ENCODE peak calls at places on chromosomes 12 and 14, in seven cellular contexts. A is breast epithelium, T is lung, I is iPS DF 6.9, C is uterus, G is right lobe of liver, V is cardiac muscle cell. B is an unnamed sample. For H3K36me3 and H3K4me1, the result is how much of the 10 kb centered on the place peaks cover.

GRCh38 chr12:2248087-2248900 is 195.5 kb downstream of the CACNA1C start:
- DNase-seq in A (no peak), T (no peak), I (no peak), C (no peak), G (no peak), V (no peak), B (no peak)

GRCh38 chr14:91406451-91406850 is 11.2 kb downstream of the CCDC88C start:
- DNase-seq in A (no peak), T (no peak), I (no peak), C (no peak), G (no peak), V (no peak), B (no peak)

GRCh38 chr12:53696285-53696654 is 20.4 kb upstream of the ATP5MC2 start:
- DNase-seq in A (peak), T (peak), I (peak), C (peak), G (peak), V (peak), B (no peak)

GRCh38 chr14:103123634-103124500 is 606 bp downstream of the TNFAIP2 start:
- DNase-seq in A (no peak), T (peak), I (no peak), C (peak), G (peak), V (peak), B (no peak)

GRCh38 chr14:47044841-47045240 is 393.3 kb upstream of the RPL10L start:
- DNase-seq in A (no peak), T (peak), I (peak), C (no peak), G (no peak), V (no peak), B (no peak)

GRCh38 chr14:53468876-53469275 is 315.8 kb upstream of the DDHD1 start:
- DNase-seq in A (no peak), T (no peak), I (no peak), C (no peak), G (no peak), V (no peak), B (no peak)

GRCh38 chr12:68675098-68675842 is 11.5 kb upstream of the NUP107 start:
- DNase-seq in A (no peak), T (no peak), I (no peak), C (no peak), G (no peak), V (no peak), B (peak)

GRCh38 chr12:96364092-96364700 is 36.0 kb downstream of the CDK17 start:
- DNase-seq in A (no peak), T (no peak), I (no peak), C (no peak), G (no peak), V (no peak), B (no peak)

GRCh38 chr12:105814283-105814682 is 324.5 kb downstream of the NUAK1 start:
- DNase-seq in A (no peak), T (no peak), I (no peak), C (no peak), G (no peak), V (no peak), B (no peak)

GRCh38 chr12:98156697-98157096 is 358.7 kb upstream of the TMPO start:
- DNase-seq in A (no peak), T (no peak), I (no peak), C (no peak), G (no peak), V (no peak), B (no peak)

GRCh38 chr14:23237772-23238594 is at the start of gene RNF212B:
- DNase-seq in A (peak), T (peak), I (peak), C (peak), G (peak), V (peak), B (peak)

GRCh38 chr14:38716871-38717270 is 386.2 kb downstream of the SEC23A start:
- DNase-seq in A (no peak), T (no peak), I (no peak), C (no peak), G (no peak), V (no peak), B (no peak)

GRCh38 chr14:55129428-55130193 is 559 bp downstream of the LGALS3 start:
- DNase-seq in A (peak), T (peak), I (no peak), C (peak), G (peak), V (peak), B (peak)

GRCh38 chr12:13085968-13086686 is 17.3 kb downstream of the GSG1 start:
- DNase-seq in A (no peak), T (no peak), I (no peak), C (no peak), G (no peak), V (peak), B (no peak)

GRCh38 chr14:36996133-36996856 is 176.1 kb downstream of the SLC25A21 start:
- DNase-seq in A (no peak), T (no peak), I (no peak), C (no peak), G (no peak), V (no peak), B (no peak)

GRCh38 chr12:62865090-62865489 is 69.9 kb downstream of the PPM1H start:
- DNase-seq in A (no peak), T (no peak), I (no peak), C (no peak), G (no peak), V (no peak), B (no peak)

DNA sequence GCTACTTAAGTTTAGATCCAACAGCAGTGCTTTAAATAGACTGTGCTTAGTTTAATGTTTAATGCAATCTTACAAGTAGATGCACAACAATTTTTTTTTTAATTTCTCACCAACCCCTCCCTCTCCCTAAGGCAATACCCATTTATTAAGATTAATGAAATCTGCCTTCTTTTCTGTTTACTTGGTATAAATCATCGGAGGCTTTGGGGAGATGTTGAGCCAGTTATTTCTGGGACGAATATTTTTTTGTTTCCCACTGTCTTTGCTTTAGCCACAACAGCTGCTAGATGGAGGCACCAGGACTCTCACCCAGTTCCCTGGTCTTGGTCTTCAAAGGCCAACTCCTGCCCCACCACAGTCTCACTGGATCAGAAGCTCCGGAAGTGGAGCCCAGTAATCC is 113.4 kb downstream of the PLXNC1 start:
- DNase-seq in A (no peak), T (no peak), I (no peak), C (no peak), G (no peak), V (no peak), B (no peak)
- H3K27ac ChIP-seq in A (peak), T (peak), I (no peak), C (peak), G (peak), V (no peak), B (no peak)

DNA sequence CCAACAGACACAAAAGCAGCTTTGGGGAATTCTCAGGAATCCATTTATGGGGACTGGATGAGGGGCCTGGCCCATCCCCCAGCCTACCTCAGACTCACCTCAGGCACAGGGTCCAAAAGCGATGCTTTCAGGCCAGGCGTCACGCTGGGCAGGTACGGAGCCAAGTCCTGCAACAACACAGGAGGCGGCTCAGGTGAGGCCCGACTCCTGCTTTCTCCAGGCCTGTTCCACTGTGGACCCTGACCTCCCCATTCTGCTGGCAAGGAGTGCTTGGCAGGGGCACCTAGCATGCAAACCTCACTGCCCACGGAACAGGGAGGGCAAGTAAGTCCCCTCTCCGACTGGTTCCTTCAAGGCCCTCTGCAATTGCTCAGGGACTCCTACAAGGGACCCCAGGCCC is 28.6 kb upstream of the RAB35 start:
- DNase-seq in A (no peak), T (no peak), I (no peak), C (no peak), G (peak), V (no peak), B (no peak)
- H3K36me3 ChIP-seq in A (under half), T (half or more), I (half or more), C (under half), G (half or more), V (half or more), B (half or more)

DNA sequence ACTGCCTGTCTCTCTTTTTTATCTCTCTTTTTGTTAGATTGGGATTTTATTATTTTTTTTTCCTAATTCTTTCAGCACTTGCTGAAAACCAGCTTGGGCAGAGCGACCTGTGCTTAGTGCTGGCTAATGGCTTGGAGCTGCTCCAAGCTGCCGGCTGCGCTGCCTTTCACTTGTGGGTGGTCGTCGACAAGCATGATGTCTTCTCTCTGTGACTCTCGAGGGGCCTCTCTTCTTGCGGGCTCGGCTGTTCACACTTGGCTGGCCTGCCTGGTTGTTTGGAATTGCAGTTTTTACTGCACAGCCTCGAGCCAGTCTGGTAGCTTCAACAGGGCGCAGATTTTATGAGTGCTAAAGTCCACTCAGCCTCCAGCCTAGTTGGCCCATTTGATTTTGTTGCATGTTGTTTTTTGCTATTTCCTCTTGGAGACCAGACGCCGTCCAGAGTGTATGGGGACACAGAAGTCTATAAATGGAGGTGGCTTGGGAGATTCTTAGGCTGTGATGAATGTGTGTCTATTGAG is 18.6 kb downstream of the TPCN1 start:
- DNase-seq in A (no peak), T (no peak), I (no peak), C (no peak), G (peak), V (no peak), B (no peak)
- H3K4me1 ChIP-seq in A (under half), T (under half), I (under half), C (under half), G (half or more), V (under half), B (under half)

GRCh38 chr12:111643428-111643826 is 42.3 kb downstream of the BRAP start:
- DNase-seq in A (no peak), T (no peak), I (no peak), C (peak), G (peak), V (peak), B (no peak)

GRCh38 chr12:111640498-111640897 is 41.4 kb upstream of the ATXN2 start:
- DNase-seq in A (no peak), T (no peak), I (no peak), C (no peak), G (no peak), V (no peak), B (no peak)

GRCh38 chr12:111650912-111651311 is 34.8 kb downstream of the BRAP start:
- DNase-seq in A (no peak), T (no peak), I (no peak), C (no peak), G (no peak), V (no peak), B (no peak)

GRCh38 chr12:111642681-111643427 is 42.9 kb downstream of the BRAP start:
- DNase-seq in A (no peak), T (no peak), I (no peak), C (no peak), G (no peak), V (peak), B (no peak)

DNA sequence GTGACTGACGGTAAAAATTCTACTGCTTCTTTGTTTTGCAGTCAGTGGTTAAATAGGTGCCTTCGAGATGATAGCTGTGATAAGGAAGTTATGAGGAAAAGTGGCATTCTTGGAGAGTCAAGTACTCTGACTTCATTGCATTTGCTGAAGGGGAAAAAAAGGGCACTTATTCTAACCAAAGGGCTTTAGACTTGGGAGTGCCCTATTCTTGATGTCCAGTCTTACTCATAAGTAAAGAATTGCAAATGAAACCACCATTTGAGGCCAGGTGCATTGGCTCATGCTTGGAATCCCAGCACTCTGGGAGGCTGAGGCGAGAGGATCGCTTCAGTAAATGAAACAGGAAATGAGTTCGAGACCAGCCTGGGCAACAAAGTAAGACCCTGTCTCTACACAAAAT is 40.3 kb downstream of the BRAP start:
- DNase-seq in A (no peak), T (peak), I (no peak), C (no peak), G (no peak), V (no peak), B (no peak)
- H3K27ac ChIP-seq in A (no peak), T (peak), I (no peak), C (no peak), G (no peak), V (no peak), B (no peak)

DNA sequence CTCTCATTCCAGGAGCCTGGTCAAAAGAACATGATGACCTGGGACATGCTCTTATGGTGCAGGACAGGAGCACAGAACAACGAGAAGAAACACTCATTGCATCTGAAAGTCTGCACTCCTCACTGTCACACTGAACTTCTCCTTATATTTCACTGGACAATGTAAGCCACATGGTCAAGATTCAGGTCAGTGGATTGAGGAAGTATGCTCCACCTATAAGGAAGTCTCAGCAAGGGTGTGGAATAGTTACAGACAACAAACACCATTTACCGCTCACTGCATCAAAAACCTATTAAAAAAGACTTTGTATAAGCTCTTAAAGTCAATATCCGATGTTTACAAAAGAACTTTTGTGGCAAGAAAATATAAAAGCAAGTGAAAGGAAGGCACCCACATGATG is 153.1 kb upstream of the FOXG1 start:
- DNase-seq in A (no peak), T (no peak), I (no peak), C (no peak), G (no peak), V (no peak), B (no peak)
- H3K36me3 ChIP-seq in A (under half), T (under half), I (under half), C (under half), G (under half), V (under half), B (under half)

GRCh38 chr12:132500137-132500855 is 10.3 kb downstream of the FBRSL1 start:
- DNase-seq in A (no peak), T (no peak), I (no peak), C (no peak), G (no peak), V (no peak), B (no peak)
- H3K4me1 ChIP-seq in A (under half), T (under half), I (under half), C (under half), G (half or more), V (under half), B (half or more)

DNA sequence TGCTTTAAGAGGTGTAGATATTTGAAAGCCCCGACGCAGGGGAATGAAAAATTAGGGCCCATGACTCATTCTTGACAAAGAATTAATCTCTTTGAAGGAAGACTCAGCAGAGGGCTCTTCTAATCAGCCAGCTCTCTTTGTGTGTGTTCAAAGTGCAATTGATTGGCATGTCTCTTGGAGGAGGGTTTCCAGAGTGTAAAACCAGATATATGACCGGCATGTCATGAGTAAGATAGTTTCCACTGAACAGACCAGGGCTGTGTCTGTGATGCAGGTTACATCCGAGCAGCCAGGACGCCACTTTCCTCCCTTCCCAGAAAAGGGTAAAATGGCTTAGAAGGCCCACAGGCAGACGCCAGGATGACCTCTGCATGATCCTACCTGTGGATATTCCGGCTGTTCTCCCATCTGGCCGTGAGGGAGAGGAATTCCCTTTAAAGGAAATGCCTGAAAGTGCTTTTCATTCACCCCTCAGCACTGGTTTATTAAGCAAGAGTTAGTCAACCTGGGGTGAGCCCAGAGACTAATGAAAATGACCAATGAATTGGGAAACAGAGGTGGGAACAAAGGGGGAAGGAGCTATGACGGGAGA is 7.2 kb upstream of the KRT75 start:
- DNase-seq in A (no peak), T (no peak), I (no peak), C (no peak), G (no peak), V (peak), B (no peak)
- H3K27ac ChIP-seq in A (peak), T (no peak), I (no peak), C (no peak), G (no peak), V (no peak), B (no peak)

GRCh38 chr12:93317227-93317626 is 60.5 kb upstream of the NUDT4 start:
- DNase-seq in A (no peak), T (no peak), I (no peak), C (no peak), G (no peak), V (no peak), B (no peak)
- H3K36me3 ChIP-seq in A (under half), T (under half), I (under half), C (under half), G (under half), V (under half), B (under half)